ENCODE peak calls at places on chromosomes 3 and 15, in ten cellular contexts. One of them, this sample, is unnamed.
A peak's percentile ranks its signal among the peaks of the same experiment; 100 is the strongest.

GRCh38 chr3:151379083-151379734 is 5.3 kb downstream of the P2RY12 start:
- DNase-seq in GM13977: no peak
- DNase-seq in heart left ventricle: no peak
- DNase-seq in foreskin fibroblast: peak; percentile 33
- DNase-seq in progenitor cell of endocrine pancreas: peak; percentile 37
- DNase-seq in glutamatergic neuron: peak; percentile 69
- DNase-seq in Peyer's patch: no peak
- DNase-seq in cardiac fibroblast: peak; percentile 26
- DNase-seq in body of pancreas: peak; percentile 11
- DNase-seq in GM10248: no peak
- DNase-seq in this sample: no peak

GRCh38 chr15:50702762-50703334 is 16.3 kb upstream of the TRPM7 start:
- DNase-seq in Peyer's patch: no peak
- DNase-seq in foreskin fibroblast: no peak
- DNase-seq in progenitor cell of endocrine pancreas: no peak
- DNase-seq in cardiac fibroblast: peak; percentile 16
- DNase-seq in heart left ventricle: no peak
- DNase-seq in body of pancreas: no peak
- DNase-seq in GM13977: no peak
- DNase-seq in glutamatergic neuron: no peak
- DNase-seq in GM10248: no peak
- DNase-seq in this sample: no peak

GRCh38 chr15:90035095-90035834 is 34.1 kb downstream of the ZNF710 start:
- DNase-seq in foreskin fibroblast: peak; percentile 69
- DNase-seq in heart left ventricle: peak; percentile 61
- DNase-seq in GM13977: no peak
- DNase-seq in GM10248: no peak
- DNase-seq in cardiac fibroblast: peak; percentile 67
- DNase-seq in progenitor cell of endocrine pancreas: no peak
- DNase-seq in Peyer's patch: peak; percentile 60
- DNase-seq in glutamatergic neuron: no peak
- DNase-seq in body of pancreas: peak; percentile 72
- DNase-seq in this sample: no peak

GRCh38 chr15:50114381-50114780 is 4.7 kb downstream of the ATP8B4 start:
- DNase-seq in glutamatergic neuron: no peak
- DNase-seq in heart left ventricle: peak; percentile 33
- DNase-seq in cardiac fibroblast: no peak
- DNase-seq in GM10248: no peak
- DNase-seq in body of pancreas: no peak
- DNase-seq in GM13977: no peak
- DNase-seq in progenitor cell of endocrine pancreas: no peak
- DNase-seq in foreskin fibroblast: no peak
- DNase-seq in Peyer's patch: no peak
- DNase-seq in this sample: no peak

GRCh38 chr3:126151562-126152302 is 28.7 kb downstream of the ALDH1L1 start:
- DNase-seq in heart left ventricle: no peak
- DNase-seq in glutamatergic neuron: no peak
- DNase-seq in GM10248: no peak
- DNase-seq in body of pancreas: no peak
- DNase-seq in cardiac fibroblast: no peak
- DNase-seq in GM13977: no peak
- DNase-seq in Peyer's patch: peak; percentile 16
- DNase-seq in progenitor cell of endocrine pancreas: no peak
- DNase-seq in foreskin fibroblast: no peak
- DNase-seq in this sample: no peak

GRCh38 chr3:196336319-196337145 is 1.7 kb downstream of the TM4SF19 start:
- DNase-seq in cardiac fibroblast: peak; percentile 29
- DNase-seq in GM10248: no peak
- DNase-seq in GM13977: no peak
- DNase-seq in body of pancreas: peak; percentile 84
- DNase-seq in foreskin fibroblast: no peak
- DNase-seq in glutamatergic neuron: no peak
- DNase-seq in Peyer's patch: no peak
- DNase-seq in progenitor cell of endocrine pancreas: no peak
- DNase-seq in heart left ventricle: no peak
- DNase-seq in this sample: no peak

GRCh38 chr3:1883489-1883888 is 215.2 kb upstream of the CNTN4 start:
- DNase-seq in Peyer's patch: no peak
- DNase-seq in cardiac fibroblast: no peak
- DNase-seq in progenitor cell of endocrine pancreas: no peak
- DNase-seq in heart left ventricle: no peak
- DNase-seq in foreskin fibroblast: no peak
- DNase-seq in GM13977: no peak
- DNase-seq in GM10248: no peak
- DNase-seq in glutamatergic neuron: no peak
- DNase-seq in body of pancreas: no peak
- DNase-seq in this sample: no peak

GRCh38 chr3:185270262-185270955 is 16.6 kb upstream of the EHHADH start:
- DNase-seq in foreskin fibroblast: peak; percentile 57
- DNase-seq in progenitor cell of endocrine pancreas: no peak
- DNase-seq in GM13977: no peak
- DNase-seq in glutamatergic neuron: peak; percentile 61
- DNase-seq in Peyer's patch: no peak
- DNase-seq in cardiac fibroblast: peak; percentile 61
- DNase-seq in GM10248: no peak
- DNase-seq in body of pancreas: no peak
- DNase-seq in heart left ventricle: no peak
- DNase-seq in this sample: peak; percentile 35

GRCh38 chr3:119800844-119801243 is 18.9 kb downstream of the NR1I2 start:
- DNase-seq in GM10248: no peak
- DNase-seq in progenitor cell of endocrine pancreas: no peak
- DNase-seq in Peyer's patch: no peak
- DNase-seq in cardiac fibroblast: no peak
- DNase-seq in body of pancreas: no peak
- DNase-seq in foreskin fibroblast: no peak
- DNase-seq in GM13977: no peak
- DNase-seq in heart left ventricle: no peak
- DNase-seq in glutamatergic neuron: no peak
- DNase-seq in this sample: no peak

GRCh38 chr3:197000211-197000610 is 29.4 kb downstream of the MELTF start:
- DNase-seq in cardiac fibroblast: peak; percentile 40
- DNase-seq in GM10248: no peak
- DNase-seq in heart left ventricle: peak; percentile 10
- DNase-seq in Peyer's patch: peak; percentile 23
- DNase-seq in GM13977: no peak
- DNase-seq in glutamatergic neuron: no peak
- DNase-seq in progenitor cell of endocrine pancreas: no peak
- DNase-seq in body of pancreas: no peak
- DNase-seq in foreskin fibroblast: peak; percentile 39
- DNase-seq in this sample: no peak

GRCh38 chr3:140363801-140364200 is 314.1 kb upstream of the TRIM42 start:
- DNase-seq in progenitor cell of endocrine pancreas: no peak
- DNase-seq in Peyer's patch: no peak
- DNase-seq in glutamatergic neuron: no peak
- DNase-seq in heart left ventricle: peak; percentile 42
- DNase-seq in body of pancreas: peak; percentile 24
- DNase-seq in GM13977: no peak
- DNase-seq in foreskin fibroblast: peak; percentile 2
- DNase-seq in cardiac fibroblast: peak; percentile 4
- DNase-seq in GM10248: no peak
- DNase-seq in this sample: no peak

GRCh38 chr3:140358696-140359095 is 319.2 kb upstream of the TRIM42 start:
- DNase-seq in Peyer's patch: no peak
- DNase-seq in GM13977: no peak
- DNase-seq in glutamatergic neuron: no peak
- DNase-seq in heart left ventricle: no peak
- DNase-seq in progenitor cell of endocrine pancreas: no peak
- DNase-seq in GM10248: no peak
- DNase-seq in foreskin fibroblast: no peak
- DNase-seq in body of pancreas: no peak
- DNase-seq in cardiac fibroblast: no peak
- DNase-seq in this sample: no peak

GRCh38 chr3:140359198-140359995 is 318.5 kb upstream of the TRIM42 start:
- DNase-seq in GM13977: no peak
- DNase-seq in progenitor cell of endocrine pancreas: no peak
- DNase-seq in heart left ventricle: no peak
- DNase-seq in body of pancreas: no peak
- DNase-seq in foreskin fibroblast: no peak
- DNase-seq in glutamatergic neuron: no peak
- DNase-seq in cardiac fibroblast: no peak
- DNase-seq in GM10248: no peak
- DNase-seq in Peyer's patch: no peak
- DNase-seq in this sample: no peak

GRCh38 chr3:140355481-140355880 is 322.4 kb upstream of the TRIM42 start:
- DNase-seq in Peyer's patch: no peak
- DNase-seq in progenitor cell of endocrine pancreas: no peak
- DNase-seq in heart left ventricle: no peak
- DNase-seq in glutamatergic neuron: no peak
- DNase-seq in foreskin fibroblast: no peak
- DNase-seq in GM10248: no peak
- DNase-seq in body of pancreas: no peak
- DNase-seq in GM13977: no peak
- DNase-seq in cardiac fibroblast: no peak
- DNase-seq in this sample: no peak

GRCh38 chr3:140360332-140360731 is 317.5 kb upstream of the TRIM42 start:
- DNase-seq in GM13977: no peak
- DNase-seq in progenitor cell of endocrine pancreas: no peak
- DNase-seq in cardiac fibroblast: no peak
- DNase-seq in GM10248: no peak
- DNase-seq in heart left ventricle: no peak
- DNase-seq in glutamatergic neuron: no peak
- DNase-seq in foreskin fibroblast: no peak
- DNase-seq in Peyer's patch: no peak
- DNase-seq in body of pancreas: no peak
- DNase-seq in this sample: no peak
- TF ChIP-seq CTCF in GM13977: no peak
- TF ChIP-seq CTCF in progenitor cell of endocrine pancreas: no peak
- TF ChIP-seq CTCF in cardiac fibroblast: no peak
- TF ChIP-seq CTCF in GM10248: no peak
- TF ChIP-seq CTCF in heart left ventricle: no peak
- TF ChIP-seq CTCF in glutamatergic neuron: no peak
- TF ChIP-seq CTCF in foreskin fibroblast: no peak
- TF ChIP-seq CTCF in Peyer's patch: no peak
- TF ChIP-seq CTCF in body of pancreas: no peak
- TF ChIP-seq CTCF in this sample: no peak

DNA sequence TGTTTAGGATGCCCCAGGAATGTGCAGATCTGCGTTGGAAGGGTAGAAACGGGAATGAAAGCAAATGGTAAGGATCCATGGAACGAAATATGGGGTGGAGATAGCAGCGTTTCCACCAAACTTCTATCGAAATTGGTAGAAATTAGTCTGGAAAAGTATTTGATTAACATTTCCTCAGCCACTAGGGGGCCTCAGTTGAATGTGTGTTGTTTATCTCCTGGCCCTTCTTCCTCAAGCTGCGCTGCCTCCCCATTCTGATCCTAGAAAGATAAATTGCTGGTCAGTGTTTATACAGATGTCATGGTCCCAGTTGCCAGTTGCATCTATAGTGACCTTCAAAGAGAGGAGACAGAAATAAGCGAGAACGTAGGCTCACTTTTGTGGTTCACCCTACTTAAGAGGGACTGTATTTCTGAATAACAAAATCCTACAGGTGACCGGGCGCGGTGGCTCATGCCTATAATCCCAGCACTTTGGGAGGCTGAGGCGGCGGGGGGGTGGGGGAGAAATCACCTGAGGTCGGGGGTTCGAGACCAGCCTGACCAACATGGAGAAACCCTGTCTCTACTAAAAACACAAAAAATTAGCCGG is 457.1 kb downstream of the SQOR start:
- DNase-seq in glutamatergic neuron: no peak
- DNase-seq in GM10248: no peak
- DNase-seq in progenitor cell of endocrine pancreas: no peak
- DNase-seq in body of pancreas: peak; percentile 29
- DNase-seq in heart left ventricle: no peak
- DNase-seq in cardiac fibroblast: peak; percentile 66
- DNase-seq in Peyer's patch: no peak
- DNase-seq in GM13977: no peak
- DNase-seq in foreskin fibroblast: peak; percentile 55
- DNase-seq in this sample: peak; percentile 25
- TF ChIP-seq CTCF in glutamatergic neuron: peak; percentile 90
- TF ChIP-seq CTCF in GM10248: peak; percentile 7
- TF ChIP-seq CTCF in progenitor cell of endocrine pancreas: peak; percentile 61
- TF ChIP-seq CTCF in body of pancreas: peak; percentile 50
- TF ChIP-seq CTCF in heart left ventricle: peak; percentile 40
- TF ChIP-seq CTCF in cardiac fibroblast: peak; percentile 50
- TF ChIP-seq CTCF in Peyer's patch: no peak
- TF ChIP-seq CTCF in GM13977: peak; percentile 52
- TF ChIP-seq CTCF in foreskin fibroblast: peak; percentile 33
- TF ChIP-seq CTCF in this sample: peak; percentile 16

GRCh38 chr15:63983071-63983711 is 63.1 kb downstream of the DAPK2 start:
- DNase-seq in body of pancreas: no peak
- DNase-seq in Peyer's patch: no peak
- DNase-seq in glutamatergic neuron: peak; percentile 50
- DNase-seq in GM13977: no peak
- DNase-seq in heart left ventricle: no peak
- DNase-seq in foreskin fibroblast: no peak
- DNase-seq in progenitor cell of endocrine pancreas: no peak
- DNase-seq in GM10248: no peak
- DNase-seq in cardiac fibroblast: no peak
- DNase-seq in this sample: peak; percentile 54
- TF ChIP-seq CTCF in body of pancreas: no peak
- TF ChIP-seq CTCF in Peyer's patch: no peak
- TF ChIP-seq CTCF in glutamatergic neuron: no peak
- TF ChIP-seq CTCF in GM13977: no peak
- TF ChIP-seq CTCF in heart left ventricle: peak; percentile 30
- TF ChIP-seq CTCF in foreskin fibroblast: no peak
- TF ChIP-seq CTCF in progenitor cell of endocrine pancreas: no peak
- TF ChIP-seq CTCF in GM10248: peak; percentile 63
- TF ChIP-seq CTCF in cardiac fibroblast: no peak
- TF ChIP-seq CTCF in this sample: no peak

GRCh38 chr15:92385096-92385495 is 8.6 kb upstream of the ST8SIA2 start:
- DNase-seq in glutamatergic neuron: no peak
- DNase-seq in progenitor cell of endocrine pancreas: no peak
- DNase-seq in body of pancreas: no peak
- DNase-seq in GM13977: no peak
- DNase-seq in Peyer's patch: no peak
- DNase-seq in foreskin fibroblast: no peak
- DNase-seq in heart left ventricle: no peak
- DNase-seq in GM10248: no peak
- DNase-seq in cardiac fibroblast: no peak
- DNase-seq in this sample: no peak

GRCh38 chr15:92384391-92384790 is 9.3 kb upstream of the ST8SIA2 start:
- DNase-seq in GM10248: no peak
- DNase-seq in foreskin fibroblast: no peak
- DNase-seq in progenitor cell of endocrine pancreas: no peak
- DNase-seq in Peyer's patch: no peak
- DNase-seq in heart left ventricle: no peak
- DNase-seq in glutamatergic neuron: no peak
- DNase-seq in cardiac fibroblast: no peak
- DNase-seq in body of pancreas: no peak
- DNase-seq in GM13977: no peak
- DNase-seq in this sample: no peak

DNA sequence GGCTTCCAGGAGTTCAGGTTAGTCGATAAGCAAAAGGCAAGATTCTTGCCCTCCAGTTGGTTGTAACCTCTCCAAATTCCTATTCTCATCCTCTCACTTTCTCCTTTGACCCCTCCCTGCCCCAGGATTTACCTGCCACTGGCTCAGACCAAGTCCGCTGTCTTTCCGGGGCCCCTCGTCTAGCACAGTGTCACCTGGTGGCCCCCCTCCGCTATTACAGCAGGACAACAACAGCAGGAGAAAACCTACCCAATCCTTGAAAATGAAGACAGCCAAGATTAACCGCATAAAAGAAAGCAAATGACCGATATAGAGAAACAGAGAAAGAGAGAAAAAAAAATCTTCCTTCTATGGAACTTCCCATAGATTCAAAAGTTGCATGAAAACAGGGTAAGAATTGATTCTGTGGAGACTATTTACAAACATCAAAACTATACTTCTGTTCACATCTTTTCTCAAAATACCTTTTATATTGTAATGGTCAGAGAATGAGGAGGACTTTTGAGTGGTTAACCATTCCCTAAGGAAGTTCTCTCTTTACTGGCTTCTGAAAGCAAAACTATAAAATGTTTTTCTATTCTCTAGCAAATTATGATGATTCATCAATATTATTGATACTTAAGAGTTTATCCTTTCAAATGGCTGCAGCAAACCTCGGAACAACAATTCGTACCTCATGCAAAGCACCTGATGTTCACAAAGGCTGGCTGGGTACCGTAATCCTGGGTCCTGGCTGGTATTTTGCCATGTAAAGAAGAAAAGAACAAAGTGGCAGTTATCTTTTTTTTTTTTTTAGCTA is 10.0 kb upstream of the ST8SIA2 start:
- DNase-seq in progenitor cell of endocrine pancreas: peak; percentile 36
- DNase-seq in body of pancreas: no peak
- DNase-seq in heart left ventricle: no peak
- DNase-seq in cardiac fibroblast: no peak
- DNase-seq in foreskin fibroblast: no peak
- DNase-seq in Peyer's patch: no peak
- DNase-seq in glutamatergic neuron: peak; percentile 77
- DNase-seq in GM10248: peak; percentile 33
- DNase-seq in GM13977: peak; percentile 39
- DNase-seq in this sample: peak; percentile 39
- TF ChIP-seq CTCF in progenitor cell of endocrine pancreas: peak; percentile 80
- TF ChIP-seq CTCF in body of pancreas: no peak
- TF ChIP-seq CTCF in heart left ventricle: peak; percentile 57
- TF ChIP-seq CTCF in cardiac fibroblast: peak; percentile 40
- TF ChIP-seq CTCF in foreskin fibroblast: peak; percentile 64
- TF ChIP-seq CTCF in Peyer's patch: peak; percentile 9
- TF ChIP-seq CTCF in glutamatergic neuron: peak; percentile 90
- TF ChIP-seq CTCF in GM10248: peak; percentile 31
- TF ChIP-seq CTCF in GM13977: peak; percentile 74
- TF ChIP-seq CTCF in this sample: peak; percentile 55

This sample was measured in GM13976.